ENCODE peak calls at places on chromosomes 11 and 22, in eight cellular contexts. One of them, this sample, is unnamed.

GRCh38 chr11:31325162-31325561 is 44.4 kb downstream of the DCDC1 start:
- DNase-seq in H7: no peak
- DNase-seq in cardiac muscle cell: peak
- DNase-seq in ureter: no peak
- DNase-seq in H54: peak
- DNase-seq in uterus: no peak
- DNase-seq in activated T-helper 1 cell treated with anti-CD3 and anti-CD28 coated beads, Interleukin-12 subunit alpha, Interleukin-12 subunit beta, Interleukin-2, Interleukin-4 antibody, amounts not matched to agents 30 ng/mL and 10 ng/mL and 1 ng/mL, durations not matched to agents 14 hours and 24 hours and 36 hours: no peak
- DNase-seq in naive thymus-derived CD8-positive, alpha-beta T cell: no peak
- DNase-seq in this sample: no peak

GRCh38 chr11:20397281-20397680 is 9.8 kb downstream of the PRMT3 start:
- DNase-seq in H54: peak
- DNase-seq in H7: peak
- DNase-seq in cardiac muscle cell: peak
- DNase-seq in uterus: no peak
- DNase-seq in ureter: no peak
- DNase-seq in naive thymus-derived CD8-positive, alpha-beta T cell: peak
- DNase-seq in activated T-helper 1 cell treated with anti-CD3 and anti-CD28 coated beads, Interleukin-12 subunit alpha, Interleukin-12 subunit beta, Interleukin-2, Interleukin-4 antibody, amounts not matched to agents 30 ng/mL and 10 ng/mL and 1 ng/mL, durations not matched to agents 14 hours and 24 hours and 36 hours: no peak
- DNase-seq in this sample: no peak

GRCh38 chr22:28414017-28414416 is 265.6 kb downstream of the TTC28 start:
- DNase-seq in cardiac muscle cell: peak
- DNase-seq in uterus: no peak
- DNase-seq in H7: no peak
- DNase-seq in naive thymus-derived CD8-positive, alpha-beta T cell: no peak
- DNase-seq in H54: no peak
- DNase-seq in activated T-helper 1 cell treated with anti-CD3 and anti-CD28 coated beads, Interleukin-12 subunit alpha, Interleukin-12 subunit beta, Interleukin-2, Interleukin-4 antibody, amounts not matched to agents 30 ng/mL and 10 ng/mL and 1 ng/mL, durations not matched to agents 14 hours and 24 hours and 36 hours: no peak
- DNase-seq in ureter: no peak
- DNase-seq in this sample: no peak

GRCh38 chr22:38418589-38418988 is 36.4 kb downstream of the KCNJ4 start:
- DNase-seq in ureter: no peak
- DNase-seq in uterus: no peak
- DNase-seq in H7: peak
- DNase-seq in activated T-helper 1 cell treated with anti-CD3 and anti-CD28 coated beads, Interleukin-12 subunit alpha, Interleukin-12 subunit beta, Interleukin-2, Interleukin-4 antibody, amounts not matched to agents 30 ng/mL and 10 ng/mL and 1 ng/mL, durations not matched to agents 14 hours and 24 hours and 36 hours: no peak
- DNase-seq in naive thymus-derived CD8-positive, alpha-beta T cell: no peak
- DNase-seq in cardiac muscle cell: no peak
- DNase-seq in H54: no peak
- DNase-seq in this sample: no peak

GRCh38 chr11:8697056-8697455 is 14.5 kb downstream of the RPL27A start:
- DNase-seq in H7: no peak
- DNase-seq in ureter: no peak
- DNase-seq in cardiac muscle cell: no peak
- DNase-seq in naive thymus-derived CD8-positive, alpha-beta T cell: no peak
- DNase-seq in uterus: peak
- DNase-seq in H54: no peak
- DNase-seq in activated T-helper 1 cell treated with anti-CD3 and anti-CD28 coated beads, Interleukin-12 subunit alpha, Interleukin-12 subunit beta, Interleukin-2, Interleukin-4 antibody, amounts not matched to agents 30 ng/mL and 10 ng/mL and 1 ng/mL, durations not matched to agents 14 hours and 24 hours and 36 hours: no peak
- DNase-seq in this sample: no peak

GRCh38 chr11:63670738-63671321 is 346 bp downstream of the ATL3 start:
- DNase-seq in activated T-helper 1 cell treated with anti-CD3 and anti-CD28 coated beads, Interleukin-12 subunit alpha, Interleukin-12 subunit beta, Interleukin-2, Interleukin-4 antibody, amounts not matched to agents 30 ng/mL and 10 ng/mL and 1 ng/mL, durations not matched to agents 14 hours and 24 hours and 36 hours: peak
- DNase-seq in H54: no peak
- DNase-seq in uterus: peak
- DNase-seq in naive thymus-derived CD8-positive, alpha-beta T cell: peak
- DNase-seq in ureter: peak
- DNase-seq in cardiac muscle cell: peak
- DNase-seq in H7: peak
- DNase-seq in this sample: peak

GRCh38 chr11:31656051-31656450 is 146.5 kb downstream of the ELP4 start:
- DNase-seq in naive thymus-derived CD8-positive, alpha-beta T cell: no peak
- DNase-seq in H54: no peak
- DNase-seq in cardiac muscle cell: peak
- DNase-seq in activated T-helper 1 cell treated with anti-CD3 and anti-CD28 coated beads, Interleukin-12 subunit alpha, Interleukin-12 subunit beta, Interleukin-2, Interleukin-4 antibody, amounts not matched to agents 30 ng/mL and 10 ng/mL and 1 ng/mL, durations not matched to agents 14 hours and 24 hours and 36 hours: no peak
- DNase-seq in uterus: no peak
- DNase-seq in ureter: no peak
- DNase-seq in H7: no peak
- DNase-seq in this sample: no peak

GRCh38 chr22:24155597-24156145 is 25.6 kb upstream of the SUSD2 start:
- DNase-seq in uterus: peak
- DNase-seq in cardiac muscle cell: peak
- DNase-seq in naive thymus-derived CD8-positive, alpha-beta T cell: no peak
- DNase-seq in H54: peak
- DNase-seq in ureter: peak
- DNase-seq in H7: peak
- DNase-seq in activated T-helper 1 cell treated with anti-CD3 and anti-CD28 coated beads, Interleukin-12 subunit alpha, Interleukin-12 subunit beta, Interleukin-2, Interleukin-4 antibody, amounts not matched to agents 30 ng/mL and 10 ng/mL and 1 ng/mL, durations not matched to agents 14 hours and 24 hours and 36 hours: peak
- DNase-seq in this sample: peak

GRCh38 chr22:35578836-35579575 is 38.1 kb downstream of the MB start:
- DNase-seq in uterus: no peak
- DNase-seq in H7: no peak
- DNase-seq in naive thymus-derived CD8-positive, alpha-beta T cell: no peak
- DNase-seq in activated T-helper 1 cell treated with anti-CD3 and anti-CD28 coated beads, Interleukin-12 subunit alpha, Interleukin-12 subunit beta, Interleukin-2, Interleukin-4 antibody, amounts not matched to agents 30 ng/mL and 10 ng/mL and 1 ng/mL, durations not matched to agents 14 hours and 24 hours and 36 hours: no peak
- DNase-seq in cardiac muscle cell: no peak
- DNase-seq in H54: no peak
- DNase-seq in ureter: no peak
- DNase-seq in this sample: peak

GRCh38 chr11:102421262-102421661 is 31.3 kb downstream of the TMEM123 start:
- DNase-seq in activated T-helper 1 cell treated with anti-CD3 and anti-CD28 coated beads, Interleukin-12 subunit alpha, Interleukin-12 subunit beta, Interleukin-2, Interleukin-4 antibody, amounts not matched to agents 30 ng/mL and 10 ng/mL and 1 ng/mL, durations not matched to agents 14 hours and 24 hours and 36 hours: no peak
- DNase-seq in ureter: no peak
- DNase-seq in cardiac muscle cell: no peak
- DNase-seq in H7: no peak
- DNase-seq in uterus: no peak
- DNase-seq in naive thymus-derived CD8-positive, alpha-beta T cell: peak
- DNase-seq in H54: no peak
- DNase-seq in this sample: no peak

GRCh38 chr11:61172353-61172752 is 11.1 kb upstream of the VPS37C start:
- DNase-seq in naive thymus-derived CD8-positive, alpha-beta T cell: no peak
- DNase-seq in cardiac muscle cell: no peak
- DNase-seq in H7: peak
- DNase-seq in activated T-helper 1 cell treated with anti-CD3 and anti-CD28 coated beads, Interleukin-12 subunit alpha, Interleukin-12 subunit beta, Interleukin-2, Interleukin-4 antibody, amounts not matched to agents 30 ng/mL and 10 ng/mL and 1 ng/mL, durations not matched to agents 14 hours and 24 hours and 36 hours: no peak
- DNase-seq in uterus: no peak
- DNase-seq in H54: no peak
- DNase-seq in ureter: no peak
- DNase-seq in this sample: no peak

GRCh38 chr11:79694368-79694767 is 253.5 kb upstream of the TENM4 start:
- DNase-seq in H7: no peak
- DNase-seq in cardiac muscle cell: no peak
- DNase-seq in naive thymus-derived CD8-positive, alpha-beta T cell: no peak
- DNase-seq in activated T-helper 1 cell treated with anti-CD3 and anti-CD28 coated beads, Interleukin-12 subunit alpha, Interleukin-12 subunit beta, Interleukin-2, Interleukin-4 antibody, amounts not matched to agents 30 ng/mL and 10 ng/mL and 1 ng/mL, durations not matched to agents 14 hours and 24 hours and 36 hours: no peak
- DNase-seq in ureter: no peak
- DNase-seq in uterus: no peak
- DNase-seq in H54: no peak
- DNase-seq in this sample: no peak

GRCh38 chr11:36164522-36165250 is 124.5 kb downstream of the COMMD9 start:
- DNase-seq in H54: no peak
- DNase-seq in uterus: no peak
- DNase-seq in activated T-helper 1 cell treated with anti-CD3 and anti-CD28 coated beads, Interleukin-12 subunit alpha, Interleukin-12 subunit beta, Interleukin-2, Interleukin-4 antibody, amounts not matched to agents 30 ng/mL and 10 ng/mL and 1 ng/mL, durations not matched to agents 14 hours and 24 hours and 36 hours: no peak
- DNase-seq in cardiac muscle cell: no peak
- DNase-seq in H7: no peak
- DNase-seq in ureter: no peak
- DNase-seq in naive thymus-derived CD8-positive, alpha-beta T cell: no peak
- DNase-seq in this sample: no peak

GRCh38 chr22:17370036-17370765 is 941 bp downstream of the CECR2 start:
- DNase-seq in H7: peak
- DNase-seq in uterus: no peak
- DNase-seq in activated T-helper 1 cell treated with anti-CD3 and anti-CD28 coated beads, Interleukin-12 subunit alpha, Interleukin-12 subunit beta, Interleukin-2, Interleukin-4 antibody, amounts not matched to agents 30 ng/mL and 10 ng/mL and 1 ng/mL, durations not matched to agents 14 hours and 24 hours and 36 hours: no peak
- DNase-seq in naive thymus-derived CD8-positive, alpha-beta T cell: no peak
- DNase-seq in cardiac muscle cell: peak
- DNase-seq in ureter: no peak
- DNase-seq in H54: no peak
- DNase-seq in this sample: no peak

GRCh38 chr22:21761086-21761485 is 25.5 kb upstream of the YPEL1 start:
- DNase-seq in H54: no peak
- DNase-seq in ureter: no peak
- DNase-seq in naive thymus-derived CD8-positive, alpha-beta T cell: no peak
- DNase-seq in H7: no peak
- DNase-seq in cardiac muscle cell: no peak
- DNase-seq in activated T-helper 1 cell treated with anti-CD3 and anti-CD28 coated beads, Interleukin-12 subunit alpha, Interleukin-12 subunit beta, Interleukin-2, Interleukin-4 antibody, amounts not matched to agents 30 ng/mL and 10 ng/mL and 1 ng/mL, durations not matched to agents 14 hours and 24 hours and 36 hours: no peak
- DNase-seq in uterus: no peak
- DNase-seq in this sample: no peak

GRCh38 chr11:35261197-35261596 is 122.2 kb downstream of the CD44 start:
- DNase-seq in uterus: no peak
- DNase-seq in cardiac muscle cell: no peak
- DNase-seq in ureter: no peak
- DNase-seq in naive thymus-derived CD8-positive, alpha-beta T cell: no peak
- DNase-seq in H7: no peak
- DNase-seq in H54: no peak
- DNase-seq in activated T-helper 1 cell treated with anti-CD3 and anti-CD28 coated beads, Interleukin-12 subunit alpha, Interleukin-12 subunit beta, Interleukin-2, Interleukin-4 antibody, amounts not matched to agents 30 ng/mL and 10 ng/mL and 1 ng/mL, durations not matched to agents 14 hours and 24 hours and 36 hours: no peak
- DNase-seq in this sample: no peak

GRCh38 chr11:74749127-74749964 is 697 bp downstream of the RNF169 start:
- DNase-seq in H54: peak
- DNase-seq in ureter: peak
- DNase-seq in activated T-helper 1 cell treated with anti-CD3 and anti-CD28 coated beads, Interleukin-12 subunit alpha, Interleukin-12 subunit beta, Interleukin-2, Interleukin-4 antibody, amounts not matched to agents 30 ng/mL and 10 ng/mL and 1 ng/mL, durations not matched to agents 14 hours and 24 hours and 36 hours: peak
- DNase-seq in cardiac muscle cell: peak
- DNase-seq in uterus: no peak
- DNase-seq in H7: peak
- DNase-seq in naive thymus-derived CD8-positive, alpha-beta T cell: no peak
- DNase-seq in this sample: peak

GRCh38 chr11:16776716-16777115 is 38.3 kb downstream of the C11orf58 start:
- DNase-seq in H54: no peak
- DNase-seq in activated T-helper 1 cell treated with anti-CD3 and anti-CD28 coated beads, Interleukin-12 subunit alpha, Interleukin-12 subunit beta, Interleukin-2, Interleukin-4 antibody, amounts not matched to agents 30 ng/mL and 10 ng/mL and 1 ng/mL, durations not matched to agents 14 hours and 24 hours and 36 hours: no peak
- DNase-seq in uterus: no peak
- DNase-seq in ureter: no peak
- DNase-seq in cardiac muscle cell: peak
- DNase-seq in naive thymus-derived CD8-positive, alpha-beta T cell: no peak
- DNase-seq in H7: no peak
- DNase-seq in this sample: no peak

GRCh38 chr22:47400701-47401591 is 638.5 kb downstream of the TBC1D22A start:
- DNase-seq in H7: no peak
- DNase-seq in H54: no peak
- DNase-seq in activated T-helper 1 cell treated with anti-CD3 and anti-CD28 coated beads, Interleukin-12 subunit alpha, Interleukin-12 subunit beta, Interleukin-2, Interleukin-4 antibody, amounts not matched to agents 30 ng/mL and 10 ng/mL and 1 ng/mL, durations not matched to agents 14 hours and 24 hours and 36 hours: no peak
- DNase-seq in naive thymus-derived CD8-positive, alpha-beta T cell: no peak
- DNase-seq in cardiac muscle cell: no peak
- DNase-seq in ureter: no peak
- DNase-seq in uterus: no peak
- DNase-seq in this sample: no peak

GRCh38 chr11:35617687-35618496 is at the start of gene FJX1:
- DNase-seq in H54: peak
- DNase-seq in H7: peak
- DNase-seq in activated T-helper 1 cell treated with anti-CD3 and anti-CD28 coated beads, Interleukin-12 subunit alpha, Interleukin-12 subunit beta, Interleukin-2, Interleukin-4 antibody, amounts not matched to agents 30 ng/mL and 10 ng/mL and 1 ng/mL, durations not matched to agents 14 hours and 24 hours and 36 hours: no peak
- DNase-seq in uterus: peak
- DNase-seq in cardiac muscle cell: peak
- DNase-seq in naive thymus-derived CD8-positive, alpha-beta T cell: no peak
- DNase-seq in ureter: no peak
- DNase-seq in this sample: peak

GRCh38 chr11:61711493-61711892 is 31.3 kb downstream of the DAGLA start:
- DNase-seq in uterus: no peak
- DNase-seq in activated T-helper 1 cell treated with anti-CD3 and anti-CD28 coated beads, Interleukin-12 subunit alpha, Interleukin-12 subunit beta, Interleukin-2, Interleukin-4 antibody, amounts not matched to agents 30 ng/mL and 10 ng/mL and 1 ng/mL, durations not matched to agents 14 hours and 24 hours and 36 hours: no peak
- DNase-seq in H7: no peak
- DNase-seq in H54: no peak
- DNase-seq in ureter: no peak
- DNase-seq in cardiac muscle cell: no peak
- DNase-seq in naive thymus-derived CD8-positive, alpha-beta T cell: no peak
- DNase-seq in this sample: no peak

GRCh38 chr11:69638941-69639681 is 1.8 kb upstream of the CCND1 start:
- DNase-seq in ureter: peak
- DNase-seq in activated T-helper 1 cell treated with anti-CD3 and anti-CD28 coated beads, Interleukin-12 subunit alpha, Interleukin-12 subunit beta, Interleukin-2, Interleukin-4 antibody, amounts not matched to agents 30 ng/mL and 10 ng/mL and 1 ng/mL, durations not matched to agents 14 hours and 24 hours and 36 hours: no peak
- DNase-seq in H54: peak
- DNase-seq in H7: peak
- DNase-seq in cardiac muscle cell: peak
- DNase-seq in naive thymus-derived CD8-positive, alpha-beta T cell: no peak
- DNase-seq in uterus: peak
- DNase-seq in this sample: peak

GRCh38 chr11:63882555-63883242 is 34.3 kb downstream of the RCOR2 start:
- DNase-seq in activated T-helper 1 cell treated with anti-CD3 and anti-CD28 coated beads, Interleukin-12 subunit alpha, Interleukin-12 subunit beta, Interleukin-2, Interleukin-4 antibody, amounts not matched to agents 30 ng/mL and 10 ng/mL and 1 ng/mL, durations not matched to agents 14 hours and 24 hours and 36 hours: no peak
- DNase-seq in H54: no peak
- DNase-seq in cardiac muscle cell: no peak
- DNase-seq in uterus: no peak
- DNase-seq in ureter: no peak
- DNase-seq in H7: peak
- DNase-seq in naive thymus-derived CD8-positive, alpha-beta T cell: no peak
- DNase-seq in this sample: peak

GRCh38 chr11:9691865-9692264 is 28.0 kb downstream of the SWAP70 start:
- DNase-seq in H7: no peak
- DNase-seq in uterus: no peak
- DNase-seq in activated T-helper 1 cell treated with anti-CD3 and anti-CD28 coated beads, Interleukin-12 subunit alpha, Interleukin-12 subunit beta, Interleukin-2, Interleukin-4 antibody, amounts not matched to agents 30 ng/mL and 10 ng/mL and 1 ng/mL, durations not matched to agents 14 hours and 24 hours and 36 hours: no peak
- DNase-seq in ureter: no peak
- DNase-seq in H54: peak
- DNase-seq in naive thymus-derived CD8-positive, alpha-beta T cell: no peak
- DNase-seq in cardiac muscle cell: no peak
- DNase-seq in this sample: no peak

GRCh38 chr11:77066229-77067023 is at the start of gene CAPN5:
- DNase-seq in ureter: peak
- DNase-seq in activated T-helper 1 cell treated with anti-CD3 and anti-CD28 coated beads, Interleukin-12 subunit alpha, Interleukin-12 subunit beta, Interleukin-2, Interleukin-4 antibody, amounts not matched to agents 30 ng/mL and 10 ng/mL and 1 ng/mL, durations not matched to agents 14 hours and 24 hours and 36 hours: peak
- DNase-seq in cardiac muscle cell: peak
- DNase-seq in H54: peak
- DNase-seq in H7: peak
- DNase-seq in uterus: peak
- DNase-seq in naive thymus-derived CD8-positive, alpha-beta T cell: peak
- DNase-seq in this sample: peak

GRCh38 chr22:48820481-48821345 is 1007.0 kb downstream of the BRD1 start:
- DNase-seq in naive thymus-derived CD8-positive, alpha-beta T cell: no peak
- DNase-seq in uterus: no peak
- DNase-seq in ureter: no peak
- DNase-seq in activated T-helper 1 cell treated with anti-CD3 and anti-CD28 coated beads, Interleukin-12 subunit alpha, Interleukin-12 subunit beta, Interleukin-2, Interleukin-4 antibody, amounts not matched to agents 30 ng/mL and 10 ng/mL and 1 ng/mL, durations not matched to agents 14 hours and 24 hours and 36 hours: no peak
- DNase-seq in cardiac muscle cell: no peak
- DNase-seq in H54: no peak
- DNase-seq in H7: peak
- DNase-seq in this sample: no peak

GRCh38 chr11:61609000-61609969 is 28.4 kb upstream of the SYT7 start:
- DNase-seq in cardiac muscle cell: no peak
- DNase-seq in uterus: no peak
- DNase-seq in activated T-helper 1 cell treated with anti-CD3 and anti-CD28 coated beads, Interleukin-12 subunit alpha, Interleukin-12 subunit beta, Interleukin-2, Interleukin-4 antibody, amounts not matched to agents 30 ng/mL and 10 ng/mL and 1 ng/mL, durations not matched to agents 14 hours and 24 hours and 36 hours: no peak
- DNase-seq in H7: no peak
- DNase-seq in H54: no peak
- DNase-seq in naive thymus-derived CD8-positive, alpha-beta T cell: no peak
- DNase-seq in ureter: no peak
- DNase-seq in this sample: no peak

GRCh38 chr11:5280582-5281102 is 10.9 kb upstream of the HBE1 start:
- DNase-seq in ureter: no peak
- DNase-seq in naive thymus-derived CD8-positive, alpha-beta T cell: no peak
- DNase-seq in uterus: peak
- DNase-seq in H7: peak
- DNase-seq in activated T-helper 1 cell treated with anti-CD3 and anti-CD28 coated beads, Interleukin-12 subunit alpha, Interleukin-12 subunit beta, Interleukin-2, Interleukin-4 antibody, amounts not matched to agents 30 ng/mL and 10 ng/mL and 1 ng/mL, durations not matched to agents 14 hours and 24 hours and 36 hours: peak
- DNase-seq in H54: peak
- DNase-seq in cardiac muscle cell: peak
- DNase-seq in this sample: peak

GRCh38 chr22:30420401-30421178 is 5.0 kb upstream of the MTFP1 start:
- DNase-seq in H54: no peak
- DNase-seq in H7: no peak
- DNase-seq in naive thymus-derived CD8-positive, alpha-beta T cell: no peak
- DNase-seq in activated T-helper 1 cell treated with anti-CD3 and anti-CD28 coated beads, Interleukin-12 subunit alpha, Interleukin-12 subunit beta, Interleukin-2, Interleukin-4 antibody, amounts not matched to agents 30 ng/mL and 10 ng/mL and 1 ng/mL, durations not matched to agents 14 hours and 24 hours and 36 hours: no peak
- DNase-seq in cardiac muscle cell: peak
- DNase-seq in uterus: no peak
- DNase-seq in ureter: no peak
- DNase-seq in this sample: no peak

GRCh38 chr11:24496728-24497396 is at the start of gene LUZP2:
- DNase-seq in naive thymus-derived CD8-positive, alpha-beta T cell: no peak
- DNase-seq in H54: no peak
- DNase-seq in H7: peak
- DNase-seq in uterus: no peak
- DNase-seq in ureter: no peak
- DNase-seq in activated T-helper 1 cell treated with anti-CD3 and anti-CD28 coated beads, Interleukin-12 subunit alpha, Interleukin-12 subunit beta, Interleukin-2, Interleukin-4 antibody, amounts not matched to agents 30 ng/mL and 10 ng/mL and 1 ng/mL, durations not matched to agents 14 hours and 24 hours and 36 hours: no peak
- DNase-seq in cardiac muscle cell: peak
- DNase-seq in this sample: peak

GRCh38 chr22:45090364-45090960 is 73.3 kb upstream of the NUP50 start:
- DNase-seq in uterus: no peak
- DNase-seq in H54: no peak
- DNase-seq in activated T-helper 1 cell treated with anti-CD3 and anti-CD28 coated beads, Interleukin-12 subunit alpha, Interleukin-12 subunit beta, Interleukin-2, Interleukin-4 antibody, amounts not matched to agents 30 ng/mL and 10 ng/mL and 1 ng/mL, durations not matched to agents 14 hours and 24 hours and 36 hours: no peak
- DNase-seq in cardiac muscle cell: peak
- DNase-seq in H7: peak
- DNase-seq in ureter: no peak
- DNase-seq in naive thymus-derived CD8-positive, alpha-beta T cell: no peak
- DNase-seq in this sample: no peak

GRCh38 chr11:128757235-128757711 is 63.4 kb downstream of the FLI1 start:
- DNase-seq in uterus: peak
- DNase-seq in ureter: no peak
- DNase-seq in cardiac muscle cell: peak
- DNase-seq in activated T-helper 1 cell treated with anti-CD3 and anti-CD28 coated beads, Interleukin-12 subunit alpha, Interleukin-12 subunit beta, Interleukin-2, Interleukin-4 antibody, amounts not matched to agents 30 ng/mL and 10 ng/mL and 1 ng/mL, durations not matched to agents 14 hours and 24 hours and 36 hours: peak
- DNase-seq in naive thymus-derived CD8-positive, alpha-beta T cell: no peak
- DNase-seq in H7: peak
- DNase-seq in H54: peak
- DNase-seq in this sample: no peak

GRCh38 chr11:117825538-117826359 is 1.2 kb upstream of the FXYD2 start:
- DNase-seq in uterus: peak
- DNase-seq in ureter: peak
- DNase-seq in H54: no peak
- DNase-seq in naive thymus-derived CD8-positive, alpha-beta T cell: no peak
- DNase-seq in activated T-helper 1 cell treated with anti-CD3 and anti-CD28 coated beads, Interleukin-12 subunit alpha, Interleukin-12 subunit beta, Interleukin-2, Interleukin-4 antibody, amounts not matched to agents 30 ng/mL and 10 ng/mL and 1 ng/mL, durations not matched to agents 14 hours and 24 hours and 36 hours: no peak
- DNase-seq in H7: peak
- DNase-seq in cardiac muscle cell: no peak
- DNase-seq in this sample: peak

GRCh38 chr22:17171016-17171312 is 11.9 kb upstream of the HDHD5 start:
- DNase-seq in uterus: no peak
- DNase-seq in H54: no peak
- DNase-seq in naive thymus-derived CD8-positive, alpha-beta T cell: no peak
- DNase-seq in activated T-helper 1 cell treated with anti-CD3 and anti-CD28 coated beads, Interleukin-12 subunit alpha, Interleukin-12 subunit beta, Interleukin-2, Interleukin-4 antibody, amounts not matched to agents 30 ng/mL and 10 ng/mL and 1 ng/mL, durations not matched to agents 14 hours and 24 hours and 36 hours: no peak
- DNase-seq in cardiac muscle cell: no peak
- DNase-seq in ureter: no peak
- DNase-seq in H7: no peak
- DNase-seq in this sample: no peak